ENCODE peak calls at places on chromosome 2, in ten cellular contexts. F is prostate gland, Z is kidney, U is right lobe of liver, G is Caco-2, T is left lung, W is endothelial cell of umbilical vein, C is colonic mucosa, N is spleen, P is astrocyte. E is an unnamed sample. For H3K4me1 and H3K36me3, the result is how much of the 10 kb centered on the place peaks cover.

GRCh38 chr2:239779592-239779983 is 245.6 kb downstream of the NDUFA10 start:
- DNase-seq in T (no peak), N (peak), G (no peak), W (no peak), C (no peak), U (peak), F (no peak), P (no peak), Z (no peak), E (no peak)

GRCh38 chr2:196252408-196253114 is 81.2 kb upstream of the STK17B start:
- DNase-seq in P (peak), N (no peak), W (no peak), C (no peak), G (no peak), T (no peak), U (no peak), Z (no peak), F (no peak), E (no peak)

GRCh38 chr2:175535631-175536030 is 354.1 kb upstream of the ATP5MC3 start:
- DNase-seq in C (no peak), P (no peak), N (no peak), F (no peak), W (no peak), Z (no peak), T (no peak), U (no peak), G (no peak), E (no peak)

GRCh38 chr2:109438146-109438545 is 175.6 kb downstream of the SEPTIN10 start:
- DNase-seq in G (no peak), W (no peak), C (no peak), U (no peak), Z (no peak), T (peak), F (no peak), P (no peak), N (no peak), E (no peak)

GRCh38 chr2:129820908-129821307 is 158.6 kb upstream of the RAB6C start:
- DNase-seq in F (peak), Z (no peak), G (no peak), W (no peak), P (no peak), U (no peak), N (no peak), T (no peak), C (no peak), E (no peak)

GRCh38 chr2:98478088-98478551 is 33.5 kb downstream of the INPP4A start:
- DNase-seq in W (no peak), Z (no peak), U (no peak), N (peak), P (no peak), F (no peak), C (no peak), T (no peak), G (no peak), E (no peak)

GRCh38 chr2:119352357-119352756 is 14.3 kb downstream of the C2orf76 start:
- DNase-seq in N (no peak), Z (no peak), F (peak), W (no peak), U (peak), C (no peak), P (no peak), T (no peak), G (no peak), E (peak)

GRCh38 chr2:38406597-38407110 is 29.6 kb upstream of the ATL2 start:
- DNase-seq in T (peak), P (no peak), N (no peak), W (peak), G (no peak), Z (no peak), U (peak), C (no peak), F (no peak), E (peak)

GRCh38 chr2:226325541-226325940 is 474.1 kb downstream of the IRS1 start:
- DNase-seq in T (no peak), W (no peak), N (no peak), F (no peak), Z (no peak), P (no peak), U (no peak), G (no peak), C (no peak), E (no peak)

GRCh38 chr2:28645553-28645952 is 106.1 kb upstream of the PPP1CB start:
- DNase-seq in F (no peak), W (no peak), Z (no peak), G (no peak), U (no peak), P (no peak), N (no peak), C (no peak), T (no peak), E (no peak)

GRCh38 chr2:172082944-172083718 is 2.2 kb upstream of the DLX1 start:
- DNase-seq in Z (peak), N (peak), W (peak), U (no peak), C (no peak), T (no peak), P (no peak), G (no peak), F (no peak), E (no peak)

GRCh38 chr2:43047187-43047780 is 179.1 kb downstream of the ZFP36L2 start:
- DNase-seq in N (peak), W (no peak), F (no peak), C (no peak), U (no peak), Z (peak), T (peak), G (no peak), P (no peak), E (no peak)

GRCh38 chr2:121480826-121481225 is 49.9 kb upstream of the RNU4ATAC start:
- DNase-seq in F (no peak), T (no peak), G (no peak), N (no peak), P (peak), C (no peak), U (no peak), W (peak), Z (no peak), E (no peak)

GRCh38 chr2:121483021-121483420 is 47.7 kb upstream of the RNU4ATAC start:
- DNase-seq in W (no peak), C (no peak), F (no peak), T (no peak), N (no peak), Z (no peak), G (no peak), U (no peak), P (peak), E (no peak)

GRCh38 chr2:121486191-121486590 is 44.5 kb upstream of the RNU4ATAC start:
- DNase-seq in U (no peak), Z (no peak), F (no peak), C (no peak), T (no peak), G (no peak), P (no peak), N (no peak), W (no peak), E (no peak)

GRCh38 chr2:121489284-121489683 is 41.4 kb upstream of the RNU4ATAC start:
- DNase-seq in P (peak), Z (no peak), T (no peak), F (peak), U (peak), N (no peak), C (no peak), G (no peak), W (peak), E (no peak)

GRCh38 chr2:121485039-121485438 is 45.6 kb upstream of the RNU4ATAC start:
- DNase-seq in G (no peak), C (no peak), T (no peak), N (no peak), Z (no peak), F (no peak), P (peak), W (no peak), U (no peak), E (no peak)
- H3K4me1 ChIP-seq in G (under half), C (under half), T (under half), N (under half), Z (under half), F (under half), P (half or more), W (under half), U (under half), E (half or more)

GRCh38 chr2:189798312-189799029 is 14.2 kb downstream of the PMS1 start:
- DNase-seq in U (no peak), W (peak), C (no peak), G (no peak), Z (no peak), T (no peak), P (peak), F (no peak), N (no peak), E (no peak)
- TF ChIP-seq CTCF in U (peak), W (peak), C (no peak), G (peak), Z (no peak), T (no peak), P (peak), F (peak), N (peak), E (peak)

DNA sequence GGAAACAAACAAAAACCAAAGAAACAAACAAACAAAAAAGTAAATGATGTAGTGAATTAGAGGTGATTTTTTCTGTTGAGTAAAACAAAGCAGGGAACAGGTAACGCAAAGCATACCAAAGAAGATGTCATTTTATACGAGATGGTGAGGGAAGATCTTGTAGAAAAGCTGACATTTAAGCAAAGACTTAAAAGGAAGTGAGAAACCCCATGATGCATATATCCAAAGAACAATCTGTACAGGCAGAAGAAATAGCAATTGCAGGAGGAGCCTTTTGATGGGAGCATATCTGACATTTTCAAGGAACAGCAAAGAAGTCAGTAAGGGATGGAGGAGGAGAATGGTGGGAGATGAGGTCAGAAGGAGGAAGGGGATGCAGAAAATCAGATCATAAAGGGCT is 63.0 kb downstream of the KIDINS220 start:
- DNase-seq in C (no peak), G (no peak), U (no peak), W (no peak), P (no peak), T (no peak), F (no peak), Z (no peak), N (no peak), E (no peak)
- H3K36me3 ChIP-seq in C (under half), G (under half), U (under half), W (under half), P (under half), T (under half), F (under half), Z (under half), N (half or more), E (half or more)

GRCh38 chr2:36449213-36449612 is 93.6 kb downstream of the CRIM1 start:
- DNase-seq in U (no peak), T (no peak), W (no peak), Z (no peak), P (no peak), N (no peak), G (no peak), F (no peak), C (no peak), E (no peak)
- H3K4me1 ChIP-seq in U (under half), T (under half), W (half or more), Z (under half), P (half or more), N (under half), G (half or more), F (under half), C (under half), E (under half)

GRCh38 chr2:3689998-3690748 is 13.2 kb upstream of the DCDC2C start:
- DNase-seq in C (no peak), Z (no peak), P (no peak), F (no peak), W (no peak), U (no peak), G (no peak), T (no peak), N (no peak), E (no peak)

GRCh38 chr2:3696542-3696941 is 6.8 kb upstream of the DCDC2C start:
- DNase-seq in Z (no peak), W (no peak), F (no peak), T (no peak), N (no peak), P (no peak), G (no peak), C (no peak), U (no peak), E (no peak)

GRCh38 chr2:3692375-3692774 is 11.0 kb upstream of the DCDC2C start:
- DNase-seq in F (no peak), C (no peak), G (no peak), Z (no peak), T (no peak), P (no peak), U (no peak), W (peak), N (no peak), E (no peak)
- TF ChIP-seq CTCF in F (peak), C (no peak), G (peak), Z (peak), T (no peak), P (peak), U (peak), W (peak), N (no peak), E (peak)